ENCODE peak calls at places on chromosome 20, in ten cellular contexts. One of them, this sample, is unnamed. For H3K4me1, the result is how much of the 10 kb centered on the place peaks cover.

GRCh38 chr20:61385316-61385715 is 133.3 kb downstream of the CDH4 start:
- DNase-seq in endothelial cell of umbilical vein: no peak
- DNase-seq in GM12878: no peak
- DNase-seq in HCT116: no peak
- DNase-seq in tibial nerve: no peak
- DNase-seq in heart left ventricle: no peak
- DNase-seq in ovary: no peak
- DNase-seq in adrenal gland: no peak
- DNase-seq in Peyer's patch: no peak
- DNase-seq in body of pancreas: no peak
- DNase-seq in this sample: no peak

GRCh38 chr20:57473246-57474042 is 51.5 kb downstream of the CTCFL start:
- DNase-seq in adrenal gland: peak
- DNase-seq in ovary: no peak
- DNase-seq in endothelial cell of umbilical vein: no peak
- DNase-seq in heart left ventricle: peak
- DNase-seq in body of pancreas: no peak
- DNase-seq in tibial nerve: no peak
- DNase-seq in HCT116: no peak
- DNase-seq in GM12878: peak
- DNase-seq in Peyer's patch: no peak
- DNase-seq in this sample: peak

GRCh38 chr20:15976047-15976731 is 597.1 kb downstream of the KIF16B start:
- DNase-seq in adrenal gland: no peak
- DNase-seq in Peyer's patch: no peak
- DNase-seq in HCT116: no peak
- DNase-seq in tibial nerve: no peak
- DNase-seq in ovary: no peak
- DNase-seq in endothelial cell of umbilical vein: no peak
- DNase-seq in heart left ventricle: no peak
- DNase-seq in body of pancreas: no peak
- DNase-seq in GM12878: no peak
- DNase-seq in this sample: no peak

GRCh38 chr20:31630187-31630790 is 7.4 kb upstream of the COX4I2 start:
- DNase-seq in ovary: no peak
- DNase-seq in Peyer's patch: no peak
- DNase-seq in heart left ventricle: no peak
- DNase-seq in adrenal gland: no peak
- DNase-seq in body of pancreas: peak
- DNase-seq in endothelial cell of umbilical vein: no peak
- DNase-seq in HCT116: no peak
- DNase-seq in tibial nerve: no peak
- DNase-seq in GM12878: no peak
- DNase-seq in this sample: no peak

GRCh38 chr20:37123441-37123840 is 27.6 kb upstream of the RBL1 start:
- DNase-seq in heart left ventricle: no peak
- DNase-seq in HCT116: no peak
- DNase-seq in body of pancreas: no peak
- DNase-seq in Peyer's patch: no peak
- DNase-seq in tibial nerve: no peak
- DNase-seq in endothelial cell of umbilical vein: no peak
- DNase-seq in GM12878: no peak
- DNase-seq in adrenal gland: peak
- DNase-seq in ovary: no peak
- DNase-seq in this sample: peak

GRCh38 chr20:40692240-40693011 is 3.4 kb upstream of the MAFB start:
- DNase-seq in HCT116: no peak
- DNase-seq in ovary: no peak
- DNase-seq in adrenal gland: no peak
- DNase-seq in heart left ventricle: peak
- DNase-seq in GM12878: no peak
- DNase-seq in tibial nerve: no peak
- DNase-seq in endothelial cell of umbilical vein: no peak
- DNase-seq in Peyer's patch: no peak
- DNase-seq in body of pancreas: no peak
- DNase-seq in this sample: no peak

GRCh38 chr20:64232794-64233193 is 22.8 kb upstream of the PCMTD2 start:
- DNase-seq in Peyer's patch: no peak
- DNase-seq in ovary: no peak
- DNase-seq in body of pancreas: peak
- DNase-seq in tibial nerve: no peak
- DNase-seq in HCT116: no peak
- DNase-seq in adrenal gland: peak
- DNase-seq in heart left ventricle: peak
- DNase-seq in GM12878: no peak
- DNase-seq in endothelial cell of umbilical vein: no peak
- DNase-seq in this sample: peak

GRCh38 chr20:21796059-21796458 is 90.6 kb downstream of the PAX1 start:
- DNase-seq in heart left ventricle: no peak
- DNase-seq in endothelial cell of umbilical vein: no peak
- DNase-seq in HCT116: no peak
- DNase-seq in tibial nerve: no peak
- DNase-seq in Peyer's patch: no peak
- DNase-seq in body of pancreas: no peak
- DNase-seq in GM12878: no peak
- DNase-seq in adrenal gland: no peak
- DNase-seq in ovary: no peak
- DNase-seq in this sample: no peak

GRCh38 chr20:49037962-49038387 is 8.1 kb upstream of the CSE1L start:
- DNase-seq in tibial nerve: no peak
- DNase-seq in adrenal gland: no peak
- DNase-seq in body of pancreas: no peak
- DNase-seq in endothelial cell of umbilical vein: no peak
- DNase-seq in GM12878: no peak
- DNase-seq in ovary: no peak
- DNase-seq in heart left ventricle: no peak
- DNase-seq in Peyer's patch: no peak
- DNase-seq in HCT116: no peak
- DNase-seq in this sample: no peak

GRCh38 chr20:45781391-45781931 is 10.2 kb downstream of the WFDC3 start:
- DNase-seq in endothelial cell of umbilical vein: peak
- DNase-seq in ovary: no peak
- DNase-seq in GM12878: no peak
- DNase-seq in tibial nerve: no peak
- DNase-seq in heart left ventricle: no peak
- DNase-seq in adrenal gland: no peak
- DNase-seq in Peyer's patch: no peak
- DNase-seq in HCT116: peak
- DNase-seq in body of pancreas: no peak
- DNase-seq in this sample: no peak

GRCh38 chr20:58512808-58513552 is 2.2 kb downstream of the APCDD1L start:
- DNase-seq in body of pancreas: no peak
- DNase-seq in adrenal gland: no peak
- DNase-seq in GM12878: no peak
- DNase-seq in tibial nerve: no peak
- DNase-seq in Peyer's patch: no peak
- DNase-seq in HCT116: no peak
- DNase-seq in ovary: no peak
- DNase-seq in endothelial cell of umbilical vein: no peak
- DNase-seq in heart left ventricle: no peak
- DNase-seq in this sample: no peak

GRCh38 chr20:23125159-23125558 is 39.0 kb upstream of the CD93 start:
- DNase-seq in body of pancreas: no peak
- DNase-seq in endothelial cell of umbilical vein: no peak
- DNase-seq in HCT116: no peak
- DNase-seq in tibial nerve: no peak
- DNase-seq in heart left ventricle: no peak
- DNase-seq in Peyer's patch: peak
- DNase-seq in adrenal gland: no peak
- DNase-seq in GM12878: no peak
- DNase-seq in ovary: no peak
- DNase-seq in this sample: no peak

GRCh38 chr20:23122321-23122720 is 36.2 kb upstream of the CD93 start:
- DNase-seq in adrenal gland: no peak
- DNase-seq in GM12878: no peak
- DNase-seq in endothelial cell of umbilical vein: no peak
- DNase-seq in Peyer's patch: peak
- DNase-seq in ovary: no peak
- DNase-seq in heart left ventricle: no peak
- DNase-seq in HCT116: no peak
- DNase-seq in tibial nerve: no peak
- DNase-seq in body of pancreas: no peak
- DNase-seq in this sample: peak

GRCh38 chr20:23125625-23126191 is 39.6 kb upstream of the CD93 start:
- DNase-seq in ovary: no peak
- DNase-seq in body of pancreas: no peak
- DNase-seq in tibial nerve: no peak
- DNase-seq in Peyer's patch: peak
- DNase-seq in endothelial cell of umbilical vein: no peak
- DNase-seq in adrenal gland: peak
- DNase-seq in heart left ventricle: no peak
- DNase-seq in GM12878: no peak
- DNase-seq in HCT116: no peak
- DNase-seq in this sample: peak

GRCh38 chr20:23122959-23123655 is 37.0 kb upstream of the CD93 start:
- DNase-seq in Peyer's patch: peak
- DNase-seq in heart left ventricle: no peak
- DNase-seq in ovary: no peak
- DNase-seq in endothelial cell of umbilical vein: no peak
- DNase-seq in tibial nerve: no peak
- DNase-seq in adrenal gland: no peak
- DNase-seq in HCT116: no peak
- DNase-seq in body of pancreas: no peak
- DNase-seq in GM12878: no peak
- DNase-seq in this sample: peak

GRCh38 chr20:23123886-23124285 is 37.8 kb upstream of the CD93 start:
- DNase-seq in HCT116: no peak
- DNase-seq in adrenal gland: no peak
- DNase-seq in heart left ventricle: no peak
- DNase-seq in GM12878: no peak
- DNase-seq in endothelial cell of umbilical vein: no peak
- DNase-seq in tibial nerve: no peak
- DNase-seq in body of pancreas: no peak
- DNase-seq in Peyer's patch: peak
- DNase-seq in ovary: no peak
- DNase-seq in this sample: no peak
- H3K4me1 ChIP-seq in HCT116: under half
- H3K4me1 ChIP-seq in adrenal gland: under half
- H3K4me1 ChIP-seq in heart left ventricle: half or more
- H3K4me1 ChIP-seq in GM12878: under half
- H3K4me1 ChIP-seq in endothelial cell of umbilical vein: under half
- H3K4me1 ChIP-seq in tibial nerve: under half
- H3K4me1 ChIP-seq in body of pancreas: under half
- H3K4me1 ChIP-seq in Peyer's patch: under half
- H3K4me1 ChIP-seq in ovary: under half
- H3K4me1 ChIP-seq in this sample: half or more

DNA sequence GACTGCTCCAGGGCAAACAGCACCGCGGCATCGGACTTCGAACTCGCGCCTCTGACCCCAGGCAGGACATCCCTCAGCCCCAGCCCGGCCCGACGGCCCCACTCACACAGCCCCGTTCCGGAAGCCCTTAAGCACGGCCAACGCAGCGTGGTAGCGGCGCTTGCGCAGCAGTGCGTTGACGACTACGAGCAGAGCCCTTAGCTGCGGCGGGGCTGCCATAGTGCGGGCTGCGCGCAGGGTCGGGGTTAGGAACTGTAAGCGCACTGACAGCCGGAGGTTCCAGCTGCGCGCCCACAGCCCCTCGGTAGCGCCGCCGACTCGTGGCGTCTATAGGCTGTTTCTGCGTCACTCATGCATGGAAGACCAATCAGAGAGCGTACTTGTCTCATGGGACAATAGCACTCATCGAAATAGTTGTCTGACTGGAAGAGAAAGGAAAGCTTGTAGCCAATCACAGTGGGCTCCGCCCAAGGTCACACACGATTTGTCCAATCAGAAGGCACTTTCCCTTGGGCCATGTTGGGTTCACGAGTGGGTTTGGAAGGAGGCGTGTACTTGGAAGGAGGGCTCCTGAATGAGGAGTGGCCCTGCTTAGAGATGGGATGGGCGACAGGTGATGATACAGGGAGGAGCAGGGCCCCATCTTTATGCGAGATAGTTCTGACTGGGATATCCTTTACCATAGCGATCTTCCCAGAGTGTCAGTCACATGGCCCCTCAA is at the start of gene PXMP4:
- DNase-seq in Peyer's patch: peak
- DNase-seq in adrenal gland: peak
- DNase-seq in ovary: peak
- DNase-seq in GM12878: peak
- DNase-seq in tibial nerve: peak
- DNase-seq in HCT116: peak
- DNase-seq in endothelial cell of umbilical vein: peak
- DNase-seq in body of pancreas: peak
- DNase-seq in heart left ventricle: peak
- DNase-seq in this sample: peak
- TF ChIP-seq POLR2A in Peyer's patch: peak
- TF ChIP-seq POLR2A in adrenal gland: no peak
- TF ChIP-seq POLR2A in ovary: no peak
- TF ChIP-seq POLR2A in GM12878: peak
- TF ChIP-seq POLR2A in tibial nerve: peak
- TF ChIP-seq POLR2A in HCT116: peak
- TF ChIP-seq POLR2A in endothelial cell of umbilical vein: peak
- TF ChIP-seq POLR2A in body of pancreas: peak
- TF ChIP-seq POLR2A in heart left ventricle: peak
- TF ChIP-seq POLR2A in this sample: peak

GRCh38 chr20:50133041-50133440 is 20.1 kb upstream of the UBE2V1 start:
- DNase-seq in HCT116: no peak
- DNase-seq in heart left ventricle: no peak
- DNase-seq in ovary: no peak
- DNase-seq in tibial nerve: no peak
- DNase-seq in Peyer's patch: no peak
- DNase-seq in GM12878: no peak
- DNase-seq in endothelial cell of umbilical vein: no peak
- DNase-seq in adrenal gland: peak
- DNase-seq in body of pancreas: no peak
- DNase-seq in this sample: no peak
- H3K4me1 ChIP-seq in HCT116: under half
- H3K4me1 ChIP-seq in heart left ventricle: under half
- H3K4me1 ChIP-seq in ovary: under half
- H3K4me1 ChIP-seq in tibial nerve: under half
- H3K4me1 ChIP-seq in Peyer's patch: under half
- H3K4me1 ChIP-seq in GM12878: under half
- H3K4me1 ChIP-seq in endothelial cell of umbilical vein: under half
- H3K4me1 ChIP-seq in adrenal gland: under half
- H3K4me1 ChIP-seq in body of pancreas: under half
- H3K4me1 ChIP-seq in this sample: under half

DNA sequence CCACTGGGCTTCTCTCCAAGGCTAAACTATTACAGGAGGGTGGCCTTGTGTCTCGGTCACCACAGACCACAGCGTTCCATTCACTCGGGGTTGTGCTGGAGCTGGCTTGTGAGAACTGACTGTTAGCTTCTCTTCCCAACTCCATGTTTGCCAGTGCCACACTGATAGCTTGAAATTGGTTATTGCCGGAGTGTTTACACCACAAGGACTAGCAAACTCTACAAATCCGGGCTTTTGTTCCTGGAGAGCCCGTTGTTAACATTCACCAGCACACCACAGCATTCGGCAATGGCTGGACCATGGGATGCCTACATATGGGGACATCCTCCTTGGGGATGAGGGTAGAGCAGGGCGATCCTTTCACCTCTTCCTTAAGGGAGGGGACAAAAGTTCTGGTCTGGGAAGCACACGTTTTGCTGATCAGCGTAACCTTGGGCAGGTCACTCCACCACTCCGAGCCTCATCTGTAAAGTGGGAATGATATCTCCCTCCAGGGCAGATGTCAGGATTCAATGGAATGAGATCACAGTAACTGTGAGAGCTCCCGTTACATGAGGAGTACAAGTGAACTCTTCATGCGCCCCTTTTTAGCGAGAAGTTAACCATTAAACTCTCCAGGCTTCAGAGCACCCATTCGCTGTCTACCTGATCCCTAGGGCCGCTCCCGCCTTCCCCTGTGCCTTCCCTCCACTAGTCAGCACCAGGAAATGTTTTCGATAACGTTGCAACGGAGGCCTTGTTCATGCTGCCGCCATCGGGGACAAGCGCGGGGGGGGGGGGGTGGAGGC is 41.7 kb upstream of the TTPAL start:
- DNase-seq in tibial nerve: no peak
- DNase-seq in ovary: no peak
- DNase-seq in heart left ventricle: no peak
- DNase-seq in adrenal gland: peak
- DNase-seq in HCT116: no peak
- DNase-seq in endothelial cell of umbilical vein: no peak
- DNase-seq in body of pancreas: peak
- DNase-seq in Peyer's patch: peak
- DNase-seq in GM12878: no peak
- DNase-seq in this sample: no peak
- TF ChIP-seq POLR2A in tibial nerve: no peak
- TF ChIP-seq POLR2A in ovary: no peak
- TF ChIP-seq POLR2A in heart left ventricle: no peak
- TF ChIP-seq POLR2A in adrenal gland: no peak
- TF ChIP-seq POLR2A in HCT116: no peak
- TF ChIP-seq POLR2A in endothelial cell of umbilical vein: no peak
- TF ChIP-seq POLR2A in body of pancreas: no peak
- TF ChIP-seq POLR2A in Peyer's patch: peak
- TF ChIP-seq POLR2A in GM12878: no peak
- TF ChIP-seq POLR2A in this sample: no peak